ENCODE peak calls at places on chromosome 22, in four cellular contexts. K is CD8-positive, alpha-beta memory T cell; C is HCT116; O is GM23338. M is an unnamed sample.

GRCh38 chr22:48414662-48415061 is 1413.0 kb downstream of the BRD1 start:
- DNase-seq in K (no peak), O (no peak), C (no peak), M (no peak)

GRCh38 chr22:41362615-41363014 is 19.1 kb upstream of the TEF start:
- DNase-seq in C (no peak), K (no peak), O (no peak), M (no peak)

GRCh38 chr22:22203048-22203971 is 41.3 kb upstream of the VPREB1 start:
- DNase-seq in C (no peak), K (no peak), O (peak; percentile 29), M (no peak)

GRCh38 chr22:19291218-19291579 is 320 bp downstream of the CLTCL1 start:
- DNase-seq in C (no peak), O (peak; percentile 50), K (no peak), M (no peak)

GRCh38 chr22:32814289-32814865 is 12.9 kb downstream of the TIMP3 start:
- DNase-seq in K (no peak), C (no peak), O (peak; percentile 38), M (no peak)

GRCh38 chr22:19448739-19449421 is 1.4 kb upstream of the C22orf39 start:
- DNase-seq in K (no peak), O (no peak), C (no peak), M (no peak)

GRCh38 chr22:41989246-41989645 is 9.3 kb upstream of the WBP2NL start:
- DNase-seq in O (no peak), K (no peak), C (no peak), M (no peak)

GRCh38 chr22:18121436-18122253 is 11.0 kb downstream of the TUBA8 start:
- DNase-seq in C (no peak), O (peak; percentile 52), K (no peak), M (peak; percentile 25)

GRCh38 chr22:25780673-25781072 is 38.7 kb downstream of the MYO18B start:
- DNase-seq in C (no peak), O (no peak), K (no peak), M (no peak)

GRCh38 chr22:40485813-40486610 is 115.6 kb downstream of the SGSM3 start:
- DNase-seq in C (no peak), K (no peak), O (no peak), M (no peak)

GRCh38 chr22:18024956-18025720 is 777 bp upstream of the MICAL3 start:
- DNase-seq in C (no peak), K (no peak), O (no peak), M (peak; percentile 66)

GRCh38 chr22:39622881-39623367 is 52.4 kb downstream of the CACNA1I start:
- DNase-seq in C (peak; percentile 40), O (peak; percentile 89), K (peak; percentile 62), M (no peak)

GRCh38 chr22:46696225-46696518 is 41.9 kb downstream of the CERK start:
- DNase-seq in O (no peak), C (no peak), K (no peak), M (no peak)

GRCh38 chr22:49094858-49095257 is 732.8 kb downstream of the BRD1 start:
- DNase-seq in O (no peak), C (no peak), K (no peak), M (no peak)

GRCh38 chr22:45450101-45450785 is 36.8 kb downstream of the RIBC2 start:
- DNase-seq in C (no peak), O (no peak), K (no peak), M (no peak)
- H3K27ac ChIP-seq in C (no peak overlapping the region), O (no peak overlapping the region), K (no peak overlapping the region), M (no peak overlapping the region)

GRCh38 chr22:37926358-37926757 is 20.3 kb downstream of the MICALL1 start:
- DNase-seq in C (no peak), O (no peak), K (no peak), M (no peak)
- H3K27ac ChIP-seq in C (no peak overlapping the region), O (no peak overlapping the region), K (no peak overlapping the region), M (no peak overlapping the region)

GRCh38 chr22:43471186-43471585 is 59.4 kb downstream of the MPPED1 start:
- DNase-seq in C (no peak), K (no peak), O (no peak), M (no peak)

GRCh38 chr22:43473031-43473430 is 61.2 kb downstream of the MPPED1 start:
- DNase-seq in K (no peak), O (no peak), C (no peak), M (no peak)

GRCh38 chr22:43470218-43470617 is 58.4 kb downstream of the MPPED1 start:
- DNase-seq in K (no peak), O (no peak), C (no peak), M (no peak)

GRCh38 chr22:43473441-43473840 is 61.6 kb downstream of the MPPED1 start:
- DNase-seq in C (no peak), O (no peak), K (no peak), M (no peak)

GRCh38 chr22:43471606-43472135 is 59.9 kb downstream of the MPPED1 start:
- DNase-seq in K (no peak), C (no peak), O (no peak), M (no peak)
- H3K27ac ChIP-seq in K (no peak overlapping the region), C (no peak overlapping the region), O (no peak overlapping the region), M (no peak overlapping the region)

DNA sequence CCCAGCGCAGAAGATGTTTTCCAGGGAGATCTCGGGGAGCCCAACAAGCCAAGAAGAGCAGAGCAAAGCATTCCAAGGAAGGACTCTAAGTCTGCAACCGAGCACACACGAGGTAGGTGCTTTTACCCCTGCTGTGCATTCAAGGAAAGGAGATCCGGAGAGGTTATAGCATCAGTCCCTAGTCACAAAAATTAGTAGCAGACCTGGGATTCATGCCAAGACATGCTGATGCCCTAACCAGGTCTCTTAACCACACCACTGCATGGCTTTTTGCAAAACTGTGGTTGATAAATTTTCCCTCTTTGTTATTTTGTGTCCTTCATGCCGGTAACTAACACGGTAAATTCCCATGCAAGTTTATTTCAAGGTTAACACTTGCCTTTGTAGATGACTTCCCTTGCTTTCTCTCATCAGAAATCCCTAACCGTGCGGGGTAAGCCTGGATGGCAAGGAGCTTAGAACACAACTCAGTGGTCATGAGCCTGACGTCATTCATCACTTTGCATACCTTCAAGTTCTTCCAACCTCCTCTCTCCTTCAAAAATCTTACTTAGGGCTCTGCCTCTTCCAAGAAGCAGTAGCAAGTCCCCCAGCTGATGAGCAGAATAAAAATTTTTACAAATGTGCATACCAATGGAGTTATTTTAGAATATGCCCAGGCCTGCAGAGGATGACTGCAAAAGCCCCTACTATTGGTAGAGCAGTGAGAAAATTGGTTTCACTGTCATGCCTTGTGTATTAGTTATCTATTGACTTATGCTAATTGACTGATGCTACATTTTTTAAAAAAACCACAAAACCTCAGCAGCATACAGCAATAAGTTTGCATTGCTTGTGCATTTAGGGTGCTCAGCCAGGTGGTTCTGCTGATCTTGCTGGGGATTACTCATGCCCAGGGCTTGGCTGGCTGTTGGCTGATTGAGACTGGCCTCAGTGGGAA is 465.1 kb downstream of the MN1 start:
- DNase-seq in C (no peak), O (no peak), K (no peak), M (no peak)
- H3K27ac ChIP-seq in C (no peak overlapping the region), O (no peak overlapping the region), K (no peak overlapping the region), M (no peak overlapping the region)

GRCh38 chr22:20975541-20976290 is 6.4 kb upstream of the LZTR1 start:
- DNase-seq in C (no peak), K (no peak), O (no peak), M (no peak)

GRCh38 chr22:20973634-20974286 is 6.7 kb downstream of the AIFM3 start:
- DNase-seq in C (no peak), O (no peak), K (no peak), M (no peak)

GRCh38 chr22:20972933-20973577 is 6.0 kb downstream of the AIFM3 start:
- DNase-seq in C (no peak), K (no peak), O (no peak), M (no peak)

GRCh38 chr22:20976291-20976877 is 5.7 kb upstream of the LZTR1 start:
- DNase-seq in C (no peak), K (no peak), O (no peak), M (no peak)

DNA sequence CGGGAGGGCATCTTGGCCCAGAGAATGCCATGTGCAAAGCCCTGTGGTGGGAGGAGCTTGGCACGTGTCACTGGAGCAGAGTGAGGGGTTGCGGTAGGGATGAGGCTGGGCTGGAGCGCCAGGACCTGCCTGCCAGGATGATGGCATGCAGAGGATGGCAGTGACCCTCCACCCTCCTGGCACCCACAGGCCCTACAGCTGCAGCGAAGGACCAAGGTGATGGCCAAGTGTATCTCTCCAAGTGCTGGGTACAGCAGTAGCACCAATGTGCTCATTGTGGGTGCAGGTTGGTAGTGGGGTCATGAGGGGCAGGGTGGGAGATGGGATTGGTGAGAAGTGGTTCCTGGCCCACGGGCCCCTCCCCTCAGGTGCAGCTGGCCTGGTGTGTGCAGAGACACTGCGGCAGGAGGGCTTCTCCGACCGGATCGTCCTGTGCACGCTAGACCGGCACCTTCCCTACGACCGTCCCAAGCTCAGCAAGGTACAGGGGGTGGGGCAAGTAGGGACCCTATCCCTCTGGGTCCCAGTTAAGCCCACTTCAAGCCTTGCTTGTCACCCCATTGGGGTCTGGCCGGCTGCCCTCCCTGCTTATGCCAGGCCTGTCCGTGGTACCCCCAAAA is 7.4 kb downstream of the AIFM3 start:
- DNase-seq in O (no peak), C (no peak), K (no peak), M (no peak)
- H3K27ac ChIP-seq in O (no peak overlapping the region), C (no peak overlapping the region), K (no peak overlapping the region), M (no peak overlapping the region)